ENCODE peak calls at places on chromosomes 2 and 18, in four cellular contexts. One of them, this sample, is unnamed. For H3K9me3, the result is how much of the 10 kb centered on the place peaks cover.

GRCh38 chr2:108623616-108624015 is 89.3 kb downstream of the LIMS1 start:
- DNase-seq in K562: no peak
- DNase-seq in HepG2: no peak
- DNase-seq in A549: no peak
- DNase-seq in this sample: no peak

GRCh38 chr2:71711470-71711857 is 258.1 kb downstream of the DYSF start:
- DNase-seq in HepG2: no peak
- DNase-seq in A549: peak
- DNase-seq in K562: no peak
- DNase-seq in this sample: no peak

GRCh38 chr18:67525328-67526110 is 9.0 kb upstream of the DSEL start:
- DNase-seq in HepG2: peak
- DNase-seq in A549: peak
- DNase-seq in K562: no peak
- DNase-seq in this sample: peak

GRCh38 chr18:56789004-56789888 is 138.1 kb downstream of the WDR7 start:
- DNase-seq in HepG2: peak
- DNase-seq in A549: peak
- DNase-seq in K562: peak
- DNase-seq in this sample: peak

GRCh38 chr2:144554811-144555210 is 34.9 kb upstream of the ZEB2 start:
- DNase-seq in K562: no peak
- DNase-seq in A549: no peak
- DNase-seq in HepG2: no peak
- DNase-seq in this sample: no peak

GRCh38 chr2:227033471-227034148 is 130.4 kb downstream of the COL4A4 start:
- DNase-seq in A549: peak
- DNase-seq in K562: peak
- DNase-seq in HepG2: peak
- DNase-seq in this sample: no peak

GRCh38 chr2:68714866-68715265 is 19.7 kb upstream of the ARHGAP25 start:
- DNase-seq in K562: no peak
- DNase-seq in HepG2: no peak
- DNase-seq in A549: no peak
- DNase-seq in this sample: no peak

GRCh38 chr2:21103274-21103891 is 20.4 kb upstream of the TDRD15 start:
- DNase-seq in A549: no peak
- DNase-seq in K562: no peak
- DNase-seq in HepG2: peak
- DNase-seq in this sample: peak

GRCh38 chr2:8376603-8377423 is 305.0 kb upstream of the ID2 start:
- DNase-seq in A549: no peak
- DNase-seq in HepG2: no peak
- DNase-seq in K562: no peak
- DNase-seq in this sample: no peak

GRCh38 chr2:195280024-195280423 is 377.0 kb upstream of the SLC39A10 start:
- DNase-seq in A549: no peak
- DNase-seq in K562: no peak
- DNase-seq in HepG2: no peak
- DNase-seq in this sample: no peak

GRCh38 chr2:187377335-187377734 is 70.7 kb downstream of the CALCRL start:
- DNase-seq in HepG2: no peak
- DNase-seq in K562: no peak
- DNase-seq in A549: no peak
- DNase-seq in this sample: no peak

GRCh38 chr2:48651127-48651526 is 33.5 kb downstream of the GTF2A1L start:
- DNase-seq in A549: no peak
- DNase-seq in K562: no peak
- DNase-seq in HepG2: no peak
- DNase-seq in this sample: peak

GRCh38 chr2:101983486-101983885 is 8.3 kb upstream of the IL1R2 start:
- DNase-seq in A549: no peak
- DNase-seq in HepG2: no peak
- DNase-seq in K562: no peak
- DNase-seq in this sample: no peak

GRCh38 chr18:57784034-57784815 is 18.9 kb downstream of the ATP8B1 start:
- DNase-seq in K562: peak
- DNase-seq in A549: no peak
- DNase-seq in HepG2: peak
- DNase-seq in this sample: peak

GRCh38 chr18:40356153-40356552 is 1598.9 kb upstream of the PIK3C3 start:
- DNase-seq in K562: no peak
- DNase-seq in HepG2: no peak
- DNase-seq in A549: no peak
- DNase-seq in this sample: no peak

GRCh38 chr2:149410701-149411484 is 80.5 kb downstream of the LYPD6 start:
- DNase-seq in A549: no peak
- DNase-seq in HepG2: no peak
- DNase-seq in K562: no peak
- DNase-seq in this sample: peak

GRCh38 chr2:241902357-241902991 is 32.9 kb downstream of the RTP5 start:
- DNase-seq in A549: no peak
- DNase-seq in K562: no peak
- DNase-seq in HepG2: no peak
- DNase-seq in this sample: no peak

GRCh38 chr2:13522096-13522495 is 805.4 kb downstream of the TRIB2 start:
- DNase-seq in K562: no peak
- DNase-seq in A549: no peak
- DNase-seq in HepG2: no peak
- DNase-seq in this sample: no peak
- H3K9me3 ChIP-seq in K562: under half
- H3K9me3 ChIP-seq in A549: under half
- H3K9me3 ChIP-seq in HepG2: half or more
- H3K9me3 ChIP-seq in this sample: under half

GRCh38 chr18:12278765-12279682 is 24.9 kb downstream of the CIDEA start:
- DNase-seq in K562: no peak
- DNase-seq in A549: no peak
- DNase-seq in HepG2: peak
- DNase-seq in this sample: peak
- TF ChIP-seq JUN in K562: no peak
- TF ChIP-seq JUN in A549: no peak
- TF ChIP-seq JUN in HepG2: no peak
- TF ChIP-seq JUN in this sample: no peak

GRCh38 chr18:8871484-8871883 is 166.1 kb downstream of the MTCL1 start:
- DNase-seq in A549: no peak
- DNase-seq in HepG2: no peak
- DNase-seq in K562: no peak
- DNase-seq in this sample: no peak
- TF ChIP-seq MYC in A549: no peak
- TF ChIP-seq MYC in HepG2: no peak
- TF ChIP-seq MYC in K562: no peak
- TF ChIP-seq MYC in this sample: no peak

DNA sequence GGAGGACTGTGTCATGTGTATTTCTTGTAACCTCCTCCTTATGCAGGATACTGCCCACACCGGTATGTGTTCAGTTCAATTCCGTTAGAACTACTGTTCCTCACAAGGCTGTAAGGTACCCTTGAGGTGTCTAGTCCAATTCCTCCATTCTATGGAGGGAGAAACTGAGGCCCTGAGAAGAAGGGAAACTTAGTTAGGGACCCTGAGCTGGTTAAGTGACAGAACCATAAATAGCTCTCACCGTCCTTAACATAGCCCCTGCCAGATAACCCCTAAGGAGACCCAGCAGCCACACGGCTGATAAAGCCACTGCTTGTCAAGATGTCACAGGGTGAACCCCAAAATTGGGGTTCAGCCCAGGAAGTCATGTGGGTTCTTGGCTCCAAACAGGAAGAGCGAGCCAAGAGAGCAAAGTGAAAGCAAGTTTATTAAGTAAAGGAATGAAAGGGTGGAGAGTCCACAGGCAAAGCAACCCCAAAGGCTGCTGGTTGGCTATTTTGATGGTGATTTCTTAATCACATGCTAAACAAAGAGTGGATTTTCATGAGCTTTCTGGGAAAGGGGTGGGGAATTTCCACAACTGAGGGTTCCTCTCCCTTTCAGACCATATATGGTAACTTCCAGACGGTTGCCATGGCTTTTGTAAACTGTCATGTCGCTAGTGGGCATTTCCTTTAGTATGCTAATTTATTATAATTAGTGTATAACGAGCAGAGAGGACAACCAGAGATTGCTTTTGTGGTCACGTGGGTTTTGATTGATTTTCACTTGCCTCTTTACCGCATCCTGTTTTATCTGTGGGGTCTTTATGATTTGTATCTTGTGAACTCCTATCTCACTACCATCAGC is 83.4 kb upstream of the RTN4 start:
- DNase-seq in HepG2: peak
- DNase-seq in A549: peak
- DNase-seq in K562: peak
- DNase-seq in this sample: peak
- H3K9me3 ChIP-seq in HepG2: under half
- H3K9me3 ChIP-seq in A549: under half
- H3K9me3 ChIP-seq in K562: under half
- H3K9me3 ChIP-seq in this sample: under half

DNA sequence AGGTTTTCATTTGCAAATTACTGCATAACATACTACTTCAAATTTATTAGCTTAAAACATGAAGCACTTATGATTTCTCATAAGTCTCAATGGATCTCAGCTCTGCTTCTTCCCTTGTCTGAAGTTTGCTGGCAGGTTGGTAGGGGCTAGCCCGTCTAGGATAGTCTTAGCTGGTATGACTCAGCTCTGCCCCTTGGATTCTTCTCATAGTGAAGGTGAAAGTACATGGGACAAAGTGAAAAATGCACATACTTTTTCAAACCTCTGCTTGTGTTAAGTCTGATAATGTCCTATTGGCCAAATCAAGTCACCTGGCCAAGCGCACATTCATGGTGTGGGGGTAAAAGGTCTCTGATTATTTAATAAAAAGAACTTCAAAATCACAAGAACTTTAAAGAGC is 184.8 kb upstream of the VWC2L start:
- DNase-seq in K562: no peak
- DNase-seq in A549: no peak
- DNase-seq in HepG2: no peak
- DNase-seq in this sample: no peak
- TF ChIP-seq JUN in K562: no peak
- TF ChIP-seq JUN in A549: no peak
- TF ChIP-seq JUN in HepG2: no peak
- TF ChIP-seq JUN in this sample: no peak

DNA sequence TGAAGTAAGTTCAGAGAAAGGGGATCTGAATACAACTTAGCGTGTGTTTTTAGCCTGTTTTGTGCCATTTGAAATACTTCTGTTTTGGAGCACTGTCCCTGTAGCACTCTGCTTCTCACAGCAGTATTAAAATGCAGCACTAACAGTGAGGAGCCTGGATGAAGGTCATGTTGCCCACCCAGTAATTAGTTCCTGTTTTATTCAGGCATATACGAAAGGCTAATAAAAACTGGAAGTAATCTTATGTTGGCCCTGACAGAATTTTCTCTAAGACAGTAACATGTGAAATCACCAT is 113.6 kb downstream of the CRIM1 start:
- DNase-seq in K562: no peak
- DNase-seq in HepG2: no peak
- DNase-seq in A549: no peak
- DNase-seq in this sample: no peak
- TF ChIP-seq MYC in K562: no peak
- TF ChIP-seq MYC in HepG2: no peak
- TF ChIP-seq MYC in A549: no peak
- TF ChIP-seq MYC in this sample: no peak

DNA sequence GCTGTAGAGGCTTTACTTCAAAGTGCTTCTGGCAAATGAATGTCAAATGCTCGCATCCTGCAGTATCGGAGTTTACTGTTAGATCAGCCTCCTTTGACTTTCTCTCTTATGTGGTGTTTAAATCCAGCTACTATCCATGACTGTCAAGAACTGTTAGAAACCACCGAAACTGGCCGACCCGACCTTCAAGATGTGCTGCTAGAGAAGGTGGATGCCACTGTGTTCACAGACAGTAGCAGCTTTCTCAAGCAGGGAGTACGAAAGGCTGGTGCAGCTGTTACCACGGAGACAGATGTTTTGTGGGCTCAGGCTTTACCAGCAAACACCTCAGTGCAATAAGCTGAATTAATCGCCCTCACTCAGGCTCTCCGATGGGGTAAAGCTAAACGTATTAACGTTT is 336.6 kb upstream of the CNTNAP5 start:
- DNase-seq in A549: no peak
- DNase-seq in HepG2: no peak
- DNase-seq in K562: no peak
- DNase-seq in this sample: no peak
- H3K9me3 ChIP-seq in A549: under half
- H3K9me3 ChIP-seq in HepG2: half or more
- H3K9me3 ChIP-seq in K562: under half
- H3K9me3 ChIP-seq in this sample: under half